ENCODE peak calls at places on chromosomes 11 and 22, in seven cellular contexts. One of them, this sample, is unnamed.

GRCh38 chr22:41976070-41976901 is 7.0 kb downstream of the SEPTIN3 start:
- DNase-seq in lower leg skin: no peak
- DNase-seq in renal cortical epithelial cell: no peak
- DNase-seq in cardiac muscle cell: peak
- DNase-seq in Daoy: peak
- DNase-seq in activated CD4-positive, CD25-positive, alpha-beta regulatory T cell: no peak
- DNase-seq in activated T-cell treated with anti-CD3 and anti-CD28 coated beads for 4 hours: peak
- DNase-seq in this sample: no peak

GRCh38 chr22:25369133-25369532 is 149.7 kb downstream of the CRYBB2 start:
- DNase-seq in lower leg skin: no peak
- DNase-seq in renal cortical epithelial cell: no peak
- DNase-seq in cardiac muscle cell: no peak
- DNase-seq in Daoy: no peak
- DNase-seq in activated CD4-positive, CD25-positive, alpha-beta regulatory T cell: no peak
- DNase-seq in activated T-cell treated with anti-CD3 and anti-CD28 coated beads for 4 hours: no peak
- DNase-seq in this sample: no peak

GRCh38 chr11:67463680-67464410 is 5.2 kb downstream of the TMEM134 start:
- DNase-seq in lower leg skin: peak
- DNase-seq in renal cortical epithelial cell: peak
- DNase-seq in cardiac muscle cell: no peak
- DNase-seq in Daoy: peak
- DNase-seq in activated CD4-positive, CD25-positive, alpha-beta regulatory T cell: no peak
- DNase-seq in activated T-cell treated with anti-CD3 and anti-CD28 coated beads for 4 hours: no peak
- DNase-seq in this sample: peak

GRCh38 chr11:119673389-119674336 is 55.3 kb downstream of the NECTIN1 start:
- DNase-seq in lower leg skin: no peak
- DNase-seq in renal cortical epithelial cell: no peak
- DNase-seq in cardiac muscle cell: no peak
- DNase-seq in Daoy: no peak
- DNase-seq in activated CD4-positive, CD25-positive, alpha-beta regulatory T cell: peak
- DNase-seq in activated T-cell treated with anti-CD3 and anti-CD28 coated beads for 4 hours: no peak
- DNase-seq in this sample: no peak

GRCh38 chr11:123300874-123301695 is 106.0 kb upstream of the CLMP start:
- DNase-seq in lower leg skin: no peak
- DNase-seq in renal cortical epithelial cell: peak
- DNase-seq in cardiac muscle cell: no peak
- DNase-seq in Daoy: no peak
- DNase-seq in activated CD4-positive, CD25-positive, alpha-beta regulatory T cell: no peak
- DNase-seq in activated T-cell treated with anti-CD3 and anti-CD28 coated beads for 4 hours: no peak
- DNase-seq in this sample: no peak

GRCh38 chr22:22716136-22716535 is 71.7 kb downstream of the GGTLC2 start:
- DNase-seq in lower leg skin: no peak
- DNase-seq in renal cortical epithelial cell: no peak
- DNase-seq in cardiac muscle cell: no peak
- DNase-seq in Daoy: no peak
- DNase-seq in activated CD4-positive, CD25-positive, alpha-beta regulatory T cell: no peak
- DNase-seq in activated T-cell treated with anti-CD3 and anti-CD28 coated beads for 4 hours: no peak
- DNase-seq in this sample: no peak

GRCh38 chr22:26398741-26399153 is 30.3 kb upstream of the ASPHD2 start:
- DNase-seq in lower leg skin: peak
- DNase-seq in renal cortical epithelial cell: peak
- DNase-seq in cardiac muscle cell: peak
- DNase-seq in Daoy: peak
- DNase-seq in activated CD4-positive, CD25-positive, alpha-beta regulatory T cell: peak
- DNase-seq in activated T-cell treated with anti-CD3 and anti-CD28 coated beads for 4 hours: peak
- DNase-seq in this sample: no peak

GRCh38 chr11:45021692-45022130 is 71.0 kb upstream of the TP53I11 start:
- DNase-seq in lower leg skin: peak
- DNase-seq in renal cortical epithelial cell: peak
- DNase-seq in cardiac muscle cell: peak
- DNase-seq in Daoy: peak
- DNase-seq in activated CD4-positive, CD25-positive, alpha-beta regulatory T cell: no peak
- DNase-seq in activated T-cell treated with anti-CD3 and anti-CD28 coated beads for 4 hours: no peak
- DNase-seq in this sample: peak

GRCh38 chr11:114440121-114440860 is 1.0 kb downstream of the REXO2 start:
- DNase-seq in lower leg skin: no peak
- DNase-seq in renal cortical epithelial cell: peak
- DNase-seq in cardiac muscle cell: peak
- DNase-seq in Daoy: no peak
- DNase-seq in activated CD4-positive, CD25-positive, alpha-beta regulatory T cell: no peak
- DNase-seq in activated T-cell treated with anti-CD3 and anti-CD28 coated beads for 4 hours: no peak
- DNase-seq in this sample: no peak